ENCODE peak calls at places on chromosomes 11 and 22, in four cellular contexts. One of them, this sample, is unnamed.

GRCh38 chr11:115141715-115142114 is 362.5 kb downstream of the CADM1 start:
- DNase-seq in K562: no peak
- DNase-seq in HL-60: no peak
- DNase-seq in GM12878: no peak
- DNase-seq in this sample: no peak

GRCh38 chr22:46173152-46173551 is 22.8 kb downstream of the PPARA start:
- DNase-seq in K562: no peak
- DNase-seq in HL-60: no peak
- DNase-seq in GM12878: no peak
- DNase-seq in this sample: no peak

GRCh38 chr11:78840623-78841022 is 266.0 kb upstream of the NARS2 start:
- DNase-seq in K562: no peak
- DNase-seq in HL-60: no peak
- DNase-seq in GM12878: no peak
- DNase-seq in this sample: no peak

GRCh38 chr11:119739021-119739703 is 10.2 kb upstream of the NECTIN1 start:
- DNase-seq in K562: no peak
- DNase-seq in HL-60: no peak
- DNase-seq in GM12878: no peak
- DNase-seq in this sample: no peak

GRCh38 chr11:108518581-108518980 is 20.4 kb upstream of the POGLUT3 start:
- DNase-seq in K562: no peak
- DNase-seq in HL-60: no peak
- DNase-seq in GM12878: no peak
- DNase-seq in this sample: no peak

GRCh38 chr11:122232985-122233384 is 117.0 kb upstream of the BLID start:
- DNase-seq in K562: no peak
- DNase-seq in HL-60: no peak
- DNase-seq in GM12878: no peak
- DNase-seq in this sample: no peak

GRCh38 chr11:130145975-130146776 is 13.4 kb upstream of the ST14 start:
- DNase-seq in K562: no peak
- DNase-seq in HL-60: no peak
- DNase-seq in GM12878: no peak
- DNase-seq in this sample: no peak

GRCh38 chr11:127675602-127676001 is 675.0 kb upstream of the KIRREL3 start:
- DNase-seq in K562: no peak
- DNase-seq in HL-60: no peak
- DNase-seq in GM12878: no peak
- DNase-seq in this sample: no peak

GRCh38 chr22:31629741-31630184 is 32.3 kb downstream of the PISD start:
- DNase-seq in K562: no peak
- DNase-seq in HL-60: no peak
- DNase-seq in GM12878: no peak
- DNase-seq in this sample: no peak

GRCh38 chr11:116881153-116881552 is 43.7 kb upstream of the APOA1 start:
- DNase-seq in K562: no peak
- DNase-seq in HL-60: no peak
- DNase-seq in GM12878: no peak
- DNase-seq in this sample: no peak

GRCh38 chr22:47448231-47449035 is 686.0 kb downstream of the TBC1D22A start:
- DNase-seq in K562: no peak
- DNase-seq in HL-60: no peak
- DNase-seq in GM12878: no peak
- DNase-seq in this sample: no peak

GRCh38 chr11:92225563-92226308 is 1.1 kb downstream of the FAT3 start:
- DNase-seq in K562: no peak
- DNase-seq in HL-60: no peak
- DNase-seq in GM12878: no peak
- DNase-seq in this sample: no peak

GRCh38 chr11:60265373-60266214 is 14.9 kb upstream of the MS4A4A start:
- DNase-seq in K562: peak
- DNase-seq in HL-60: peak
- DNase-seq in GM12878: peak
- DNase-seq in this sample: no peak

GRCh38 chr11:63985812-63986155 is 454 bp upstream of the OTUB1 start:
- DNase-seq in K562: peak
- DNase-seq in HL-60: peak
- DNase-seq in GM12878: peak
- DNase-seq in this sample: peak

GRCh38 chr22:23306438-23306921 is 126.2 kb downstream of the BCR start:
- DNase-seq in K562: no peak
- DNase-seq in HL-60: no peak
- DNase-seq in GM12878: no peak
- DNase-seq in this sample: no peak

GRCh38 chr22:41908409-41909289 is 6.2 kb downstream of the SHISA8 start:
- DNase-seq in K562: no peak
- DNase-seq in HL-60: peak
- DNase-seq in GM12878: no peak
- DNase-seq in this sample: no peak

GRCh38 chr11:66568124-66568916 is at the start of gene CTSF:
- DNase-seq in K562: peak
- DNase-seq in HL-60: peak
- DNase-seq in GM12878: no peak
- DNase-seq in this sample: peak

GRCh38 chr22:20857838-20858614 is 585 bp downstream of the PI4KA start:
- DNase-seq in K562: peak
- DNase-seq in HL-60: peak
- DNase-seq in GM12878: peak
- DNase-seq in this sample: peak

GRCh38 chr22:39308614-39309363 is 10.6 kb downstream of the RPL3 start:
- DNase-seq in K562: no peak
- DNase-seq in HL-60: peak
- DNase-seq in GM12878: no peak
- DNase-seq in this sample: no peak
- TF ChIP-seq SPI1 in K562: no peak
- TF ChIP-seq SPI1 in HL-60: no peak
- TF ChIP-seq SPI1 in GM12878: no peak
- TF ChIP-seq SPI1 in this sample: no peak

DNA sequence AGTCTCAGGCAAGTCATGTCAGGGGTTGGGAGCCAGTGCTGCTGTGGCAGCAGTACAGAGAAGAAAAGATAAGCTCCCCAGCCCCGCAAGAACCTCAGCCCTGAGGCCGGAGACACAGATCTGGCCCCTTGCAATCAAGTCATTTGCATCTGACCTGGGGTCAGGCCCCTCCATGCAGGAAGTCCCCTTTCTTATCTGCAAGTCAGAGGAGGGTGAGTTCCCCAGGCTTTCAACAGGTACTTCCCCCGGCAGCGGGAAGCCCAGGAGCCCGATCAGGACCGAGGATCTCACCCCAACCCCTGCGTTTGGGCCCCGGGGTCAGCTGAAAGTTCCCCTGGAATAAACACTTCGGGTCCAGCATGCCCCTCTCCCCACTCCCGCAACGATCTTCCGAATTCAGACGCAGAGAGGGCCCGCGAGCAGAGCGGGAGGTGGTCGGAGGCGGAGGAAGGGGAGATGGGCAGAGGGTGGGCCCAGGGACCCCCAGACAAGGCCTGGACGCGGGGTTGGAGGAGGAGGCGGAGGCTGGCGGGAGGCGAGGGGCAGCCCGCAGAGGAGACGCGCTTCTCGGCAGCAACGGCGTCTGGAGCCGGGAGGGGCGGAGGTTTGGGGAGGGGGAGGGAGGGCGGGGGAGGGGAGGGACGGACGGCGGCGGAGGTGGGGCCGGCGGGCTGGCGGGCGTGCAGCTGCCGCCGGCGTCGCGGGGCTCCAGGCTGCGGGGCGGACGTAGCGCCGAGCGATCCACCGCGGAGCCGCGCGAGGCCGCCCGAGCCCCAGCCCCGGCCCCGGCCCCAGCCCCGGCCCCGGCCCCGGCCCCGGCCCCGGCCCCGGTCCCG is at the start of gene TSPAN18:
- DNase-seq in K562: peak
- DNase-seq in HL-60: no peak
- DNase-seq in GM12878: peak
- DNase-seq in this sample: peak
- TF ChIP-seq POLR2AphosphoS5 in K562: no peak
- TF ChIP-seq POLR2AphosphoS5 in HL-60: no peak
- TF ChIP-seq POLR2AphosphoS5 in GM12878: peak
- TF ChIP-seq POLR2AphosphoS5 in this sample: no peak

DNA sequence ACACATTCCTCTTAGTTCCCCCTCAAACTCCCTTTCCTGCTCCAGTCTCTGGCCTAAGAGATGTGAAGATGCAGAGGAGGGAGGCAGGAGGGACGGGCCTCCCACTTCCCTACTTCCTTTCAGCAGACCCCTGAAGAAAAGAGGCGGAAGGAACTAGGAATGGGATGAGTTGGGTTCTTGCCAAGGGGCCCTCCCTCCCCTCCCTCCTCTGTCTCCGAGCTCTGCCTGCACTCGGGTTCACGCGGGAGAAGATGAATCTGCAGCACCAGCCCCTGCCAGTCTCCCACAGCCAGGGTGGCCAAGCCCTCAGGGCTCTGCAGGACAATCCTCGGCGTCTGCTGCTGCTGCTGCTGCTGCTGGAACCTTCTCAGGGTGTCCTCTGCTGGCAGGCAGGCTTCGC is 24.3 kb upstream of the PKNOX2 start:
- DNase-seq in K562: no peak
- DNase-seq in HL-60: no peak
- DNase-seq in GM12878: no peak
- DNase-seq in this sample: no peak
- TF ChIP-seq SPI1 in K562: no peak
- TF ChIP-seq SPI1 in HL-60: no peak
- TF ChIP-seq SPI1 in GM12878: no peak
- TF ChIP-seq SPI1 in this sample: no peak

GRCh38 chr11:69636512-69636866 is 4.5 kb upstream of the CCND1 start:
- DNase-seq in K562: no peak
- DNase-seq in HL-60: no peak
- DNase-seq in GM12878: no peak
- DNase-seq in this sample: no peak
- TF ChIP-seq POLR2AphosphoS5 in K562: no peak
- TF ChIP-seq POLR2AphosphoS5 in HL-60: no peak
- TF ChIP-seq POLR2AphosphoS5 in GM12878: no peak
- TF ChIP-seq POLR2AphosphoS5 in this sample: no peak

This sample was measured in GM12891.